ENCODE peak calls at places on chromosomes 6 and 20, in nine cellular contexts. One of them, this sample, is unnamed.

GRCh38 chr6:159899994-159900745 is 9.4 kb downstream of the MAS1 start:
- DNase-seq in breast epithelium: no peak
- DNase-seq in nephron progenitor cell: no peak
- DNase-seq in CD8-positive, alpha-beta T cell: no peak
- DNase-seq in HFFc6: peak; percentile 95
- DNase-seq in psoas muscle: no peak
- DNase-seq in A549: peak; percentile 38
- DNase-seq in fibroblast of mammary gland: peak; percentile 92
- DNase-seq in GM20000: no peak
- DNase-seq in this sample: no peak

GRCh38 chr20:63544958-63545516 is 2.5 kb downstream of the SRMS start:
- DNase-seq in fibroblast of mammary gland: no peak
- DNase-seq in breast epithelium: no peak
- DNase-seq in psoas muscle: no peak
- DNase-seq in GM20000: no peak
- DNase-seq in nephron progenitor cell: no peak
- DNase-seq in CD8-positive, alpha-beta T cell: no peak
- DNase-seq in A549: peak; percentile 75
- DNase-seq in HFFc6: no peak
- DNase-seq in this sample: no peak

GRCh38 chr6:4956625-4957024 is 47.2 kb downstream of the RPP40 start:
- DNase-seq in GM20000: no peak
- DNase-seq in breast epithelium: no peak
- DNase-seq in nephron progenitor cell: no peak
- DNase-seq in CD8-positive, alpha-beta T cell: no peak
- DNase-seq in A549: no peak
- DNase-seq in HFFc6: no peak
- DNase-seq in psoas muscle: no peak
- DNase-seq in fibroblast of mammary gland: no peak
- DNase-seq in this sample: no peak

GRCh38 chr6:5422321-5422915 is 161.1 kb downstream of the FARS2 start:
- DNase-seq in HFFc6: peak; percentile 36
- DNase-seq in psoas muscle: no peak
- DNase-seq in CD8-positive, alpha-beta T cell: no peak
- DNase-seq in GM20000: peak; percentile 13
- DNase-seq in breast epithelium: no peak
- DNase-seq in fibroblast of mammary gland: peak; percentile 56
- DNase-seq in A549: no peak
- DNase-seq in nephron progenitor cell: peak; percentile 14
- DNase-seq in this sample: no peak

GRCh38 chr6:27016689-27017088 is 230.8 kb upstream of the PRSS16 start:
- DNase-seq in A549: no peak
- DNase-seq in HFFc6: no peak
- DNase-seq in fibroblast of mammary gland: no peak
- DNase-seq in GM20000: no peak
- DNase-seq in CD8-positive, alpha-beta T cell: no peak
- DNase-seq in psoas muscle: no peak
- DNase-seq in nephron progenitor cell: no peak
- DNase-seq in breast epithelium: no peak
- DNase-seq in this sample: no peak

GRCh38 chr20:25252686-25253421 is 5.0 kb downstream of the PYGB start:
- DNase-seq in GM20000: no peak
- DNase-seq in breast epithelium: no peak
- DNase-seq in nephron progenitor cell: no peak
- DNase-seq in A549: no peak
- DNase-seq in fibroblast of mammary gland: no peak
- DNase-seq in psoas muscle: no peak
- DNase-seq in HFFc6: no peak
- DNase-seq in CD8-positive, alpha-beta T cell: no peak
- DNase-seq in this sample: no peak

GRCh38 chr20:58839474-58839874 is 11.2 kb downstream of the GNAS-AS1 start:
- DNase-seq in CD8-positive, alpha-beta T cell: peak; percentile 28
- DNase-seq in GM20000: peak; percentile 64
- DNase-seq in A549: peak; percentile 57
- DNase-seq in psoas muscle: no peak
- DNase-seq in fibroblast of mammary gland: peak; percentile 17
- DNase-seq in nephron progenitor cell: peak; percentile 72
- DNase-seq in HFFc6: peak; percentile 6
- DNase-seq in breast epithelium: no peak
- DNase-seq in this sample: peak; percentile 42

GRCh38 chr20:3749689-3750639 is 17.5 kb downstream of the HSPA12B start:
- DNase-seq in breast epithelium: no peak
- DNase-seq in GM20000: peak; percentile 83
- DNase-seq in HFFc6: no peak
- DNase-seq in psoas muscle: no peak
- DNase-seq in nephron progenitor cell: peak; percentile 84
- DNase-seq in A549: peak; percentile 98
- DNase-seq in CD8-positive, alpha-beta T cell: no peak
- DNase-seq in fibroblast of mammary gland: no peak
- DNase-seq in this sample: peak; percentile 68

GRCh38 chr20:14644698-14645097 is 307.3 kb upstream of the FLRT3 start:
- DNase-seq in fibroblast of mammary gland: no peak
- DNase-seq in HFFc6: no peak
- DNase-seq in psoas muscle: no peak
- DNase-seq in nephron progenitor cell: no peak
- DNase-seq in GM20000: no peak
- DNase-seq in breast epithelium: no peak
- DNase-seq in A549: no peak
- DNase-seq in CD8-positive, alpha-beta T cell: no peak
- DNase-seq in this sample: no peak

DNA sequence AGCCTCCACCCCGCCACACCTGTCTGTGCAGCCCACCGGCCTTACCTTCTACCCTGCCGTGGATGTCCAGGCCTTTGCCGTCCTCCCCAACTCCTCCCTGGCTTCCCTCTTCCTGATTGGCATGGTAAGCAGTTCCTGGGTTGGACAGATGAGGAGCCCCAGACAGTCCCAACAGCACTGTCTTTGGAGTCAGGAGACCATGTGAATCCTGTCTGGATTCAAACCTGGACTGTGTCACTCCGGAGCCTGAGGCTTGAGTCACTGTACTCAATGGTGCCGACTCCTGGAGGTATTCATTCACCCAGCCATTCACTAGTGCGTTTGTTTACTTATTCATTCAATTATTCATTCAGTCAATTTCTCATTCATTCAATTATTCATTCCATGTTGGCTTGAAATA is 20.0 kb upstream of the LBP start:
- DNase-seq in psoas muscle: no peak
- DNase-seq in breast epithelium: no peak
- DNase-seq in HFFc6: no peak
- DNase-seq in fibroblast of mammary gland: no peak
- DNase-seq in nephron progenitor cell: no peak
- DNase-seq in GM20000: no peak
- DNase-seq in A549: no peak
- DNase-seq in CD8-positive, alpha-beta T cell: no peak
- DNase-seq in this sample: no peak
- TF ChIP-seq CTCF in psoas muscle: no peak
- TF ChIP-seq CTCF in breast epithelium: no peak
- TF ChIP-seq CTCF in HFFc6: no peak
- TF ChIP-seq CTCF in fibroblast of mammary gland: no peak
- TF ChIP-seq CTCF in nephron progenitor cell: no peak
- TF ChIP-seq CTCF in GM20000: no peak
- TF ChIP-seq CTCF in A549: no peak
- TF ChIP-seq CTCF in CD8-positive, alpha-beta T cell: no peak
- TF ChIP-seq CTCF in this sample: no peak

GRCh38 chr6:112372213-112372806 is 25.2 kb downstream of the RFPL4B start:
- DNase-seq in psoas muscle: no peak
- DNase-seq in HFFc6: peak; percentile 10
- DNase-seq in breast epithelium: no peak
- DNase-seq in nephron progenitor cell: no peak
- DNase-seq in GM20000: no peak
- DNase-seq in A549: peak; percentile 3
- DNase-seq in fibroblast of mammary gland: peak; percentile 68
- DNase-seq in CD8-positive, alpha-beta T cell: no peak
- DNase-seq in this sample: no peak
- TF ChIP-seq CTCF in psoas muscle: peak; percentile 31
- TF ChIP-seq CTCF in HFFc6: peak; percentile 82
- TF ChIP-seq CTCF in breast epithelium: peak; percentile 25
- TF ChIP-seq CTCF in nephron progenitor cell: peak; percentile 33
- TF ChIP-seq CTCF in GM20000: no peak
- TF ChIP-seq CTCF in A549: peak; percentile 37
- TF ChIP-seq CTCF in fibroblast of mammary gland: peak; percentile 61
- TF ChIP-seq CTCF in CD8-positive, alpha-beta T cell: no peak
- TF ChIP-seq CTCF in this sample: peak; percentile 61

GRCh38 chr6:137765044-137765443 is 102.0 kb upstream of the TNFAIP3 start:
- DNase-seq in A549: no peak
- DNase-seq in GM20000: no peak
- DNase-seq in fibroblast of mammary gland: peak; percentile 27
- DNase-seq in breast epithelium: no peak
- DNase-seq in CD8-positive, alpha-beta T cell: no peak
- DNase-seq in psoas muscle: no peak
- DNase-seq in HFFc6: no peak
- DNase-seq in nephron progenitor cell: no peak
- DNase-seq in this sample: no peak

GRCh38 chr6:137762168-137763090 is 104.6 kb upstream of the TNFAIP3 start:
- DNase-seq in fibroblast of mammary gland: no peak
- DNase-seq in psoas muscle: no peak
- DNase-seq in A549: no peak
- DNase-seq in HFFc6: no peak
- DNase-seq in CD8-positive, alpha-beta T cell: no peak
- DNase-seq in GM20000: no peak
- DNase-seq in nephron progenitor cell: no peak
- DNase-seq in breast epithelium: no peak
- DNase-seq in this sample: no peak

GRCh38 chr6:137763436-137763835 is 103.6 kb upstream of the TNFAIP3 start:
- DNase-seq in psoas muscle: no peak
- DNase-seq in A549: no peak
- DNase-seq in breast epithelium: no peak
- DNase-seq in HFFc6: no peak
- DNase-seq in fibroblast of mammary gland: no peak
- DNase-seq in nephron progenitor cell: no peak
- DNase-seq in GM20000: no peak
- DNase-seq in CD8-positive, alpha-beta T cell: no peak
- DNase-seq in this sample: no peak

GRCh38 chr6:137763861-137764260 is 103.2 kb upstream of the TNFAIP3 start:
- DNase-seq in nephron progenitor cell: no peak
- DNase-seq in GM20000: no peak
- DNase-seq in CD8-positive, alpha-beta T cell: no peak
- DNase-seq in A549: no peak
- DNase-seq in psoas muscle: no peak
- DNase-seq in HFFc6: no peak
- DNase-seq in fibroblast of mammary gland: no peak
- DNase-seq in breast epithelium: no peak
- DNase-seq in this sample: no peak

GRCh38 chr6:137764464-137764863 is 102.6 kb upstream of the TNFAIP3 start:
- DNase-seq in nephron progenitor cell: no peak
- DNase-seq in GM20000: no peak
- DNase-seq in HFFc6: peak; percentile 67
- DNase-seq in psoas muscle: no peak
- DNase-seq in CD8-positive, alpha-beta T cell: no peak
- DNase-seq in A549: no peak
- DNase-seq in fibroblast of mammary gland: peak; percentile 85
- DNase-seq in breast epithelium: no peak
- DNase-seq in this sample: no peak
- TF ChIP-seq CTCF in nephron progenitor cell: no peak
- TF ChIP-seq CTCF in GM20000: no peak
- TF ChIP-seq CTCF in HFFc6: no peak
- TF ChIP-seq CTCF in psoas muscle: no peak
- TF ChIP-seq CTCF in CD8-positive, alpha-beta T cell: no peak
- TF ChIP-seq CTCF in A549: no peak
- TF ChIP-seq CTCF in fibroblast of mammary gland: no peak
- TF ChIP-seq CTCF in breast epithelium: no peak
- TF ChIP-seq CTCF in this sample: no peak

GRCh38 chr6:28757429-28758045 is 166.2 kb downstream of the TRIM27 start:
- DNase-seq in nephron progenitor cell: no peak
- DNase-seq in breast epithelium: no peak
- DNase-seq in A549: no peak
- DNase-seq in psoas muscle: no peak
- DNase-seq in fibroblast of mammary gland: no peak
- DNase-seq in CD8-positive, alpha-beta T cell: no peak
- DNase-seq in HFFc6: no peak
- DNase-seq in GM20000: no peak
- DNase-seq in this sample: no peak
- TF ChIP-seq CTCF in nephron progenitor cell: no peak
- TF ChIP-seq CTCF in breast epithelium: no peak
- TF ChIP-seq CTCF in A549: no peak
- TF ChIP-seq CTCF in psoas muscle: no peak
- TF ChIP-seq CTCF in fibroblast of mammary gland: no peak
- TF ChIP-seq CTCF in CD8-positive, alpha-beta T cell: no peak
- TF ChIP-seq CTCF in HFFc6: no peak
- TF ChIP-seq CTCF in GM20000: no peak
- TF ChIP-seq CTCF in this sample: no peak

DNA sequence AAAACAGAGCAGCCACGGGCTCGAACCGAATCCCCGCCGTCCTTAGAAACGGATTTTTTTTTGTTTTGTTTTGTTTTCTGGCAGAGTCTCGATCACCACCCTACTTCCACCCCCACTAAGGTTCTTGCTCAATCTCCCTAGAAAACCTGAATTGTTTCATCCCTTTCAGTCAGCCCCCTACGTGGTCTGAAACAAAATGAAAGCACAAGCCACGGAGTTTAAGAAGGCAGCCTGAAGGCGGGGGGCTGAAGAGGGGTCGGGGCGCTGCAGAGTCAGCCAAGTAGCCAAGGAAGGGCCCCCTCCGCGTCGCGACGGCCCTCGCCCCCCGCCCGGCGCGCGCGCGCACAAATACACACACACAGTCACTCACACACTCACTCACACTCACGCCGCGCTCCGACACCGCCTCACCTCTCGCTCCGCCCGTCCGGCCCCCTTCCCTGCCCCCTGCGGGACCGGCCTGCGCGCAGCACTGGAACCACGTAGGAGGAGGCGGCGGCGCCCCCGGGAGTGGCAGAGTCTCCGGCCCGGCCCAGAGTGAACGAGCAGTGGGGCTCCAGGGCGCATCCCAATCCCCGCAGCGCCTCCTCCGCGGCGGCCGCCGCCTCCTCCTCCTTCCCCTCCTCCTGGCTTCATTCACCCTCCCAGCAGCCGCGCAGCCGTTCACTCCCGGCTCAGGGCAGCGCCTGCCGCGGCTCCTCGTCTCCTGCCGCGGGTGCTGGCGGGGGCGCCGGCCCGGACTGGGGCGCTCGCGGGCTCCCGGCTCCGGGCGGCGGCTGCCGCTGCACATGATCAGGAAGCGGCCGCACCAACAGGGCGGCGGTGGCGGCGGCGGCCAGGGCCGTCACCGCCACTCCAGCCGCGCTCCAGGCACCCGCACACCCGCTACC is 1.4 kb downstream of the ATXN1 start:
- DNase-seq in HFFc6: peak; percentile 86
- DNase-seq in GM20000: peak; percentile 81
- DNase-seq in psoas muscle: peak; percentile 92
- DNase-seq in nephron progenitor cell: peak; percentile 83
- DNase-seq in A549: peak; percentile 43
- DNase-seq in CD8-positive, alpha-beta T cell: peak; percentile 66
- DNase-seq in breast epithelium: peak; percentile 92
- DNase-seq in fibroblast of mammary gland: peak; percentile 83
- DNase-seq in this sample: peak; percentile 68
- TF ChIP-seq CTCF in HFFc6: peak; percentile 47
- TF ChIP-seq CTCF in GM20000: peak; percentile 3
- TF ChIP-seq CTCF in psoas muscle: peak; percentile 18
- TF ChIP-seq CTCF in nephron progenitor cell: no peak
- TF ChIP-seq CTCF in A549: no peak
- TF ChIP-seq CTCF in CD8-positive, alpha-beta T cell: no peak
- TF ChIP-seq CTCF in breast epithelium: peak; percentile 15
- TF ChIP-seq CTCF in fibroblast of mammary gland: no peak
- TF ChIP-seq CTCF in this sample: peak; percentile 24

GRCh38 chr6:80134065-80134464 is 27.6 kb downstream of the BCKDHB start:
- DNase-seq in nephron progenitor cell: no peak
- DNase-seq in psoas muscle: no peak
- DNase-seq in fibroblast of mammary gland: no peak
- DNase-seq in A549: no peak
- DNase-seq in GM20000: no peak
- DNase-seq in breast epithelium: no peak
- DNase-seq in HFFc6: no peak
- DNase-seq in CD8-positive, alpha-beta T cell: no peak
- DNase-seq in this sample: no peak
- TF ChIP-seq CTCF in nephron progenitor cell: no peak
- TF ChIP-seq CTCF in psoas muscle: no peak
- TF ChIP-seq CTCF in fibroblast of mammary gland: no peak
- TF ChIP-seq CTCF in A549: no peak
- TF ChIP-seq CTCF in GM20000: no peak
- TF ChIP-seq CTCF in breast epithelium: no peak
- TF ChIP-seq CTCF in HFFc6: no peak
- TF ChIP-seq CTCF in CD8-positive, alpha-beta T cell: no peak
- TF ChIP-seq CTCF in this sample: no peak

This sample was measured in neural crest cell.